ENCODE peak calls at places on chromosomes 4 and X, in six cellular contexts. F is cardiac fibroblast, H is sigmoid colon, Y is fibroblast of the aortic adventitia, C is lung, J is GM23338. I is an unnamed sample.

GRCh38 chr4:88755454-88755853 is 57.8 kb upstream of the NAP1L5 start:
- DNase-seq in H (no peak), J (no peak), F (no peak), Y (no peak), C (no peak), I (no peak)

GRCh38 chr4:145453163-145453520 is 28.5 kb upstream of the SMAD1 start:
- DNase-seq in J (no peak), Y (no peak), C (no peak), H (no peak), F (no peak), I (no peak)

GRCh38 chrX:56029188-56029587 is 203.0 kb upstream of the KLF8 start:
- DNase-seq in Y (no peak), C (no peak), F (no peak), H (no peak), J (no peak), I (no peak)

GRCh38 chrX:150198776-150199175 is 164.3 kb upstream of the MAMLD1 start:
- DNase-seq in J (no peak), C (no peak), Y (no peak), F (no peak), H (no peak), I (no peak)

GRCh38 chr4:140176735-140177134 is 22.8 kb upstream of the MAML3 start:
- DNase-seq in C (no peak), H (no peak), J (no peak), Y (peak), F (no peak), I (peak)

GRCh38 chr4:134089885-134090284 is 111.7 kb downstream of the PABPC4L start:
- DNase-seq in C (no peak), Y (no peak), J (no peak), F (no peak), H (no peak), I (no peak)

GRCh38 chr4:123166023-123166422 is 230.6 kb upstream of the SPRY1 start:
- DNase-seq in Y (no peak), C (no peak), F (no peak), J (no peak), H (no peak), I (no peak)

GRCh38 chrX:134573683-134574035 is 84.6 kb downstream of the PLAC1 start:
- DNase-seq in F (no peak), J (no peak), H (no peak), C (no peak), Y (no peak), I (no peak)

GRCh38 chr4:102356562-102357202 is 11.4 kb upstream of the SLC39A8 start:
- DNase-seq in J (no peak), C (no peak), Y (no peak), F (no peak), H (no peak), I (no peak)

GRCh38 chr4:114399085-114399484 is 199.5 kb upstream of the UGT8 start:
- DNase-seq in J (peak), H (no peak), Y (no peak), C (no peak), F (no peak), I (no peak)

GRCh38 chr4:185396724-185397402 is at the start of gene ANKRD37:
- DNase-seq in Y (peak), H (no peak), F (peak), C (peak), J (peak), I (no peak)

DNA sequence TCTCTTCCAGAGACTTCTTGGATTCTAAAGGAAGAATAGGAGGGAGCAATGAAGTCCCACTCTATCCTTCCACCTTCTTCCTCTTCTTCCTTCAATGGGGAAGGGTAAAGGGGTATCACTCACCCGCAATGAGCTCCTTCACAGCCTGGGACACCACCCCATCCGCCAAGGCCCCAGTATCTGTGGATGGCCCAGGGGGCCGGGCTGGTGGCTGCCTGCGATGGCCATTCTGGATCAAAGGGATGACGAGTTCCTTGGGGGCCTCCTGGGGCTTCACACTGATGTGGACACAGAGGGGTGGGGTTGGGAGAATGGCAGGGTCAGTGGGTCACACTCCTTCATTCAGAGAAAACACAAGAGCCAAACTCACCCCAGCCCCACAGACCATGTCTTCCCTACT is 1.0 kb downstream of the GPKOW start:
- DNase-seq in Y (no peak), C (no peak), H (no peak), J (no peak), F (no peak), I (no peak)
- H3K4me3 ChIP-seq in Y (peak), C (no peak), H (peak), J (peak), F (peak), I (peak)

GRCh38 chr4:103918214-103918613 is 198.4 kb upstream of the TACR3 start:
- DNase-seq in Y (no peak), J (no peak), H (no peak), F (no peak), C (no peak), I (no peak)

DNA sequence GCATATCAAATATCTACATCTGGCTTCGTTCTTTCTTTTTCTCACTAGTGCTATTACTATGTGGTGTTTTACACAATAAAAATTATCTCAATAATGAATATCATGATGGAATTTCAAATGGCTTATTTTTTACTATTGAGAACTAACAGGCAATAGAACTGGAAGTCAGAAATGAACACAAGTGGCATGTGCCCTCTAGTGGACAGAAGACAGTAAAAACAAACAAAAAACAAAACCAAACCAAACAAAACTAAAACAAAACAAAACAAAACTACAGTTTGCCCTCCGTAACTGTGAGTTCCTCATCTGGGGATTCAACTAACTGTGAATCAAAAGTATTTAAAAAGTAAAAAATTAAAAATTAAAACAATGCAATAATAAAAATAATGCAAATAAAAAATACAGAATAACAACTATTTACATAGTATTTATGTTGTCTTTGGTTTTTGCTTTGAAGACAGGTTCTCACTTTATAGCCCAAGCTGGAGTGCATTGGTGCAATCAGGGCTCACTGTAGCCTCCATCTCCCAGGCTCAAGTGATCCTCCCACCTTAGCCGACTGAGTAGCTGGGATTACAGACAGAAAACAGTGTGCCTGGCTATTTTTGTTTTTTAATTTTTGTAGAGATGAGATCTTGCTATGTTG is 195.6 kb upstream of the TACR3 start:
- DNase-seq in J (peak), Y (peak), H (no peak), C (no peak), F (peak), I (peak)
- TF ChIP-seq CTCF in J (peak), Y (peak), H (no peak), C (no peak), F (peak), I (peak)

DNA sequence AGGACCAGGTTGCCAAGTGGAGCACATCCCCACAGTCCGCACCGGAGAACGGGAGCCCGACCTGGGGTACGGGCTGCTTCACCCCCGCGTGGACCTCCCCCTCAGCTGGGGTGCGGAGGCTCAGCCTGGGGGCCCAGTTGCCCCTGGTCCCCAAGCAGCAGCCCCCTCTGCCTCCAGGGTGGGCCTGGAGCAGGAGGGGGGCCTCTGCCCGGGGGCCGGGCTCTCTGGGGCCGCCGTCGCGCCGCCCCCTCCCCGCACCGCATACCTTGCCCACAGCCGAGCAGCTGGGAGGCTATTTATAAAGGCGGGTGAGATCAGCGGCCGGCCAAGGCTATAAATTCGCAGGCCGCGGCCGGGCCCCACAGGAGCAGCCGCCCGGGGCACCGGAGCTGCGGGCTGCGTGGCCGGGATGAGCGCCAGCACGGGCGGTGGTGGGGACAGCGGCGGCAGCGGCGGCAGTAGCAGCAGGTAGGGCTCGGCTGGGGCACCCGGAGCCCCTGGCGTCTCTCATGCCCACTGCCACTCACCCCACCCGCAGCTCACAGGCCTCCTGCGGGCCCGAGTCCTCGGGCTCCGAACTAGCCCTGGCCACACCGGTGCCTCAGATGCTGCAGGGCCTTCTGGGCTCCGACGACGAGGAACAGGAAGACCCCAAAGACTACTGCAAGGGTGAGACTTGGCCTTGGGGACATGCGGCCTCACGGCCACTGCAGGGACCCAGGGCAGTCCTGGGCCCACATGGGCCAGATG is at the start of gene SRPK3:
- DNase-seq in H (no peak), F (no peak), Y (no peak), C (no peak), J (no peak), I (peak)
- H3K4me3 ChIP-seq in H (peak), F (no peak), Y (no peak), C (no peak), J (no peak), I (no peak)

GRCh38 chr4:55393461-55394320 is 2.1 kb upstream of the TMEM165 start:
- DNase-seq in J (no peak), H (no peak), C (no peak), F (no peak), Y (peak), I (no peak)

GRCh38 chr4:55396305-55397023 is 707 bp downstream of the TMEM165 start:
- DNase-seq in H (peak), J (peak), F (peak), Y (peak), C (peak), I (peak)

GRCh38 chr4:55395529-55396304 is at the start of gene TMEM165:
- DNase-seq in H (peak), F (peak), J (peak), Y (peak), C (peak), I (peak)

GRCh38 chr4:55397024-55397520 is 1.3 kb downstream of the TMEM165 start:
- DNase-seq in F (peak), Y (no peak), J (no peak), H (peak), C (no peak), I (peak)

GRCh38 chr4:55395218-55395528 is 584 bp upstream of the TMEM165 start:
- DNase-seq in Y (no peak), C (no peak), J (no peak), H (no peak), F (no peak), I (no peak)
- TF ChIP-seq CTCF in Y (peak), C (no peak), J (peak), H (no peak), F (peak), I (peak)

I was measured in fibroblast of villous mesenchyme.